ENCODE peak calls at places on chromosomes 12 and 14, in four cellular contexts. J is MM.1S, K is Caco-2, U is AG10803. N is an unnamed sample.

GRCh38 chr14:20530771-20531571 is 25.6 kb downstream of the RNASE10 start:
- DNase-seq in U (peak), K (peak), J (peak), N (no peak)

GRCh38 chr14:31090872-31091764 is 64.9 kb upstream of the STRN3 start:
- DNase-seq in K (no peak), U (peak), J (no peak), N (peak)

GRCh38 chr14:57139173-57139572 is 129.5 kb downstream of the EXOC5 start:
- DNase-seq in U (no peak), K (no peak), J (no peak), N (no peak)

GRCh38 chr12:47839214-47839613 is 19.5 kb upstream of the HDAC7 start:
- DNase-seq in K (no peak), J (no peak), U (no peak), N (no peak)

GRCh38 chr12:843609-844008 is 91.2 kb downstream of the WNK1 start:
- DNase-seq in U (no peak), J (no peak), K (no peak), N (no peak)

GRCh38 chr14:32226051-32226450 is 23.0 kb upstream of the RNU6-8 start:
- DNase-seq in K (no peak), J (no peak), U (peak), N (no peak)

GRCh38 chr12:51202650-51203198 is 15.1 kb downstream of the POU6F1 start:
- DNase-seq in U (no peak), J (no peak), K (no peak), N (no peak)

GRCh38 chr14:54691525-54692260 is 124.8 kb downstream of the SAMD4A start:
- DNase-seq in J (peak), K (peak), U (peak), N (no peak)

GRCh38 chr14:40113671-40114070 is 681.4 kb upstream of the FBXO33 start:
- DNase-seq in K (no peak), J (no peak), U (no peak), N (no peak)

GRCh38 chr12:65323025-65323424 is 44.5 kb downstream of the MSRB3 start:
- DNase-seq in J (no peak), K (no peak), U (no peak), N (no peak)

GRCh38 chr12:27534060-27534764 is 10.2 kb downstream of the PPFIBP1 start:
- DNase-seq in J (no peak), U (no peak), K (no peak), N (no peak)

GRCh38 chr14:96201965-96202364 is 2.7 kb upstream of the BDKRB2 start:
- DNase-seq in J (no peak), U (no peak), K (no peak), N (no peak)

GRCh38 chr14:46048127-46048526 is 603.5 kb downstream of the RPL10L start:
- DNase-seq in U (peak), K (peak), J (no peak), N (no peak)

GRCh38 chr14:55731881-55732498 is 152.0 kb downstream of the KTN1 start:
- DNase-seq in U (peak), J (no peak), K (no peak), N (no peak)

GRCh38 chr14:103516426-103517171 is 6.0 kb downstream of the CKB start:
- DNase-seq in K (no peak), U (no peak), J (no peak), N (no peak)

GRCh38 chr12:18403182-18403581 is 141.9 kb downstream of the PIK3C2G start:
- DNase-seq in K (no peak), J (no peak), U (no peak), N (no peak)

GRCh38 chr12:70576341-70577282 is 60.6 kb downstream of the PTPRB start:
- DNase-seq in J (peak), K (no peak), U (peak), N (peak)

GRCh38 chr12:46970636-46971035 is 108.8 kb upstream of the PCED1B start:
- DNase-seq in K (no peak), J (no peak), U (no peak), N (no peak)

GRCh38 chr12:113154351-113154973 is 4.9 kb downstream of the CFAP73 start:
- DNase-seq in J (peak), U (peak), K (no peak), N (no peak)

GRCh38 chr14:68476212-68476964 is 316.5 kb downstream of the ZFP36L1 start:
- DNase-seq in K (no peak), U (peak), J (no peak), N (peak)

GRCh38 chr12:71755146-71755892 is 656 bp downstream of the RAB21 start:
- DNase-seq in K (peak), J (peak), U (peak), N (no peak)

GRCh38 chr14:104080557-104081492 is 4.7 kb upstream of the ASPG start:
- DNase-seq in J (no peak), K (no peak), U (no peak), N (no peak)

GRCh38 chr12:116262741-116263140 is 14.8 kb downstream of the MED13L start:
- DNase-seq in K (no peak), J (no peak), U (no peak), N (no peak)

GRCh38 chr12:116259800-116260589 is 17.5 kb downstream of the MED13L start:
- DNase-seq in K (no peak), J (no peak), U (peak), N (no peak)

GRCh38 chr12:116263431-116263830 is 14.1 kb downstream of the MED13L start:
- DNase-seq in K (no peak), U (no peak), J (no peak), N (no peak)

GRCh38 chr12:116263844-116264243 is 13.6 kb downstream of the MED13L start:
- DNase-seq in J (no peak), U (no peak), K (no peak), N (no peak)

GRCh38 chr12:116261525-116262100 is 15.9 kb downstream of the MED13L start:
- DNase-seq in U (peak), K (no peak), J (no peak), N (no peak)
- TF ChIP-seq CTCF in U (no peak), K (no peak), J (no peak), N (no peak)

GRCh38 chr14:22837059-22837749 is 819 bp downstream of the MMP14 start:
- DNase-seq in U (peak), J (no peak), K (peak), N (no peak)

GRCh38 chr14:22838631-22839041 is 2.3 kb downstream of the MMP14 start:
- DNase-seq in K (no peak), J (no peak), U (peak), N (no peak)

GRCh38 chr14:22836301-22837058 is at the start of gene MMP14:
- DNase-seq in J (no peak), U (peak), K (peak), N (no peak)

GRCh38 chr14:22839159-22839779 is 2.9 kb downstream of the MMP14 start:
- DNase-seq in K (peak), U (peak), J (no peak), N (no peak)

DNA sequence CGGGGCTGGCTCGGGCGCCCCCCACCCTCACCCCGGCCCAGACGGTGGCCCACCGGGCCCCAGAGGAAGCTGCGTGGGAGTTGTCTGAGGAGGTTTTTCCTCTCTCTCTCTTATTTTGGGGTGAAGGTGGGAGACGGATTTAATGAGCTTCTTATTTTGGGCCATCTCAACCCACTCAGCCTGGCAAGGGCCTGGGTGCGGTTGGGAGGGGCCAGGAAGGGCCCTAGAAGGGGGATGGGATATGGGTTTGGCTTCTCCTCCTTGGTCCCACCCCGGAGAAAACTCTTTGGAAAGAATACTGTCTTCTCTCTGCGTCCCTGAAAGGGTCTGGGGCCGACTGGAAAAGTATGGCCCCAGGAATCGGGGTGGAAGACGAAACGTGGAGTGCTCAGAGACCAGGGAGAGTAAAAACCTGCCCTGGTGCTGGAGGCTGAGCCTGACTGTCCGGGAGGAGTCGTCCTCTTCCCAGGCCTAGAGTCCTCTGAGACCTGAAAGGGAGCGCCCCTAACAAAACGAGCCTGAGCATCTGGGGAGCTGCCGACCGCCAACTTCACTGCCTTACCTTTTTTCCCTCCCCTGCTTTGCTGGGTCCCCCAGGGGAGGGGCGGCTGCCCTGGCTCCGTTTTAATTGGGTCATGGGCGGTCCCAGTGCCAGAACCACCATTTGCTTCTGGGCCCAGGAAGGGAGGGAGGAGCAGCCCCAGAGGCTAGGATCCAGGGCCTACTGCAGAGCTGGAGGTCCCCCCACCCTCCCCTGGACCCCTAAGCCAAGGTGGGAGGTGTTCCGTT is 1.6 kb downstream of the MMP14 start:
- DNase-seq in J (no peak), U (peak), K (no peak), N (no peak)
- H3K4me3 ChIP-seq in J (no peak), U (peak), K (peak), N (peak)

GRCh38 chr12:121295746-121296617 is 527 bp downstream of the CAMKK2 start:
- DNase-seq in J (peak), K (peak), U (peak), N (no peak)
- TF ChIP-seq CTCF in J (no peak), K (no peak), U (no peak), N (no peak)

DNA sequence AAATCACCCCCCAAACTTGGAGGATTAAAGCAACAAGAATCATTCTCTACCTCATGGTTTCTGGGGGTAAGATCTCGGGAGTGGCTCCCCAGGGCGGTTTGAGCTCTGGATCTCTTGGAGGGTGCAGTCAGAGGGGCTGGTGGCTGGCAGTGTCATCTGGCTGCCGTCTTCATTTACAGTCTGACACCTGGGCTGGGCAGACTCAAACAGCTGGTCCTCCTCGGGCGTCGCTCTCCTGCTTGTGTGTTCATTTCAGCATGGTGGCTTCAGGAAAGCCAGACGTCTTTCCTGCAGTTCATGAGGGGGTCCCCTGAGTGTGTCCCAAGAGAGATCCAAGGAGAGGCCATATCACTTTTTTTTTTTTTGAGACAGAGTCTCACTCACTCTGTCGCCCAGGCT is 66.5 kb upstream of the NCOR2 start:
- DNase-seq in U (no peak), K (no peak), J (no peak), N (no peak)
- H3K4me3 ChIP-seq in U (no peak), K (no peak), J (no peak), N (no peak)

GRCh38 chr14:101083564-101084435 is 180.3 kb upstream of the RTL1 start:
- DNase-seq in U (no peak), K (no peak), J (no peak), N (no peak)
- TF ChIP-seq CTCF in U (no peak), K (no peak), J (no peak), N (peak)